ENCODE peak calls at places on chromosome 19, in five cellular contexts. One of them, this sample, is unnamed. For H3K4me1, the result is how much of the 10 kb centered on the place peaks cover.

GRCh38 chr19:18063463-18063862 is 23.3 kb downstream of the IL12RB1 start:
- DNase-seq in CD8-positive, alpha-beta memory T cell: no peak
- DNase-seq in neural progenitor cell: peak
- DNase-seq in Panc1: no peak
- DNase-seq in mucosa of descending colon: no peak
- DNase-seq in this sample: no peak

GRCh38 chr19:17737690-17738153 is 13.6 kb upstream of the FCHO1 start:
- DNase-seq in mucosa of descending colon: no peak
- DNase-seq in CD8-positive, alpha-beta memory T cell: no peak
- DNase-seq in Panc1: no peak
- DNase-seq in neural progenitor cell: no peak
- DNase-seq in this sample: no peak

GRCh38 chr19:47019431-47020041 is at the start of gene NPAS1:
- DNase-seq in mucosa of descending colon: no peak
- DNase-seq in neural progenitor cell: peak
- DNase-seq in CD8-positive, alpha-beta memory T cell: no peak
- DNase-seq in Panc1: no peak
- DNase-seq in this sample: no peak

GRCh38 chr19:6678690-6679109 is 8.7 kb upstream of the TNFSF14 start:
- DNase-seq in Panc1: no peak
- DNase-seq in mucosa of descending colon: no peak
- DNase-seq in CD8-positive, alpha-beta memory T cell: no peak
- DNase-seq in neural progenitor cell: no peak
- DNase-seq in this sample: no peak

GRCh38 chr19:55386515-55386947 is 799 bp downstream of the RPL28 start:
- DNase-seq in Panc1: no peak
- DNase-seq in CD8-positive, alpha-beta memory T cell: no peak
- DNase-seq in neural progenitor cell: no peak
- DNase-seq in mucosa of descending colon: peak
- DNase-seq in this sample: no peak

GRCh38 chr19:17107546-17108452 is 32.2 kb downstream of the MYO9B start:
- DNase-seq in CD8-positive, alpha-beta memory T cell: no peak
- DNase-seq in neural progenitor cell: no peak
- DNase-seq in Panc1: peak
- DNase-seq in mucosa of descending colon: peak
- DNase-seq in this sample: peak

GRCh38 chr19:47436712-47437401 is 17.5 kb upstream of the MEIS3 start:
- DNase-seq in mucosa of descending colon: peak
- DNase-seq in Panc1: peak
- DNase-seq in CD8-positive, alpha-beta memory T cell: peak
- DNase-seq in neural progenitor cell: peak
- DNase-seq in this sample: no peak

GRCh38 chr19:36528921-36529518 is 949 bp upstream of the ZNF260 start:
- DNase-seq in mucosa of descending colon: peak
- DNase-seq in Panc1: no peak
- DNase-seq in CD8-positive, alpha-beta memory T cell: peak
- DNase-seq in neural progenitor cell: peak
- DNase-seq in this sample: no peak

GRCh38 chr19:46469541-46470185 is 1.7 kb downstream of the PNMA8A start:
- DNase-seq in Panc1: no peak
- DNase-seq in neural progenitor cell: no peak
- DNase-seq in CD8-positive, alpha-beta memory T cell: no peak
- DNase-seq in mucosa of descending colon: no peak
- DNase-seq in this sample: no peak

GRCh38 chr19:32138416-32138815 is 207.0 kb upstream of the ZNF507 start:
- DNase-seq in Panc1: no peak
- DNase-seq in mucosa of descending colon: no peak
- DNase-seq in CD8-positive, alpha-beta memory T cell: no peak
- DNase-seq in neural progenitor cell: no peak
- DNase-seq in this sample: no peak

GRCh38 chr19:4744451-4745170 is 21.0 kb upstream of the DPP9 start:
- DNase-seq in CD8-positive, alpha-beta memory T cell: no peak
- DNase-seq in neural progenitor cell: no peak
- DNase-seq in Panc1: no peak
- DNase-seq in mucosa of descending colon: no peak
- DNase-seq in this sample: no peak

GRCh38 chr19:55385236-55385748 is 440 bp upstream of the RPL28 start:
- DNase-seq in CD8-positive, alpha-beta memory T cell: peak
- DNase-seq in neural progenitor cell: peak
- DNase-seq in mucosa of descending colon: peak
- DNase-seq in Panc1: peak
- DNase-seq in this sample: peak

GRCh38 chr19:56712609-56713008 is 41.1 kb upstream of the ZNF835 start:
- DNase-seq in mucosa of descending colon: no peak
- DNase-seq in CD8-positive, alpha-beta memory T cell: no peak
- DNase-seq in neural progenitor cell: no peak
- DNase-seq in Panc1: no peak
- DNase-seq in this sample: no peak

GRCh38 chr19:29969891-29970290 is 27.9 kb downstream of the URI1 start:
- DNase-seq in neural progenitor cell: no peak
- DNase-seq in mucosa of descending colon: no peak
- DNase-seq in CD8-positive, alpha-beta memory T cell: no peak
- DNase-seq in Panc1: no peak
- DNase-seq in this sample: no peak

GRCh38 chr19:2428756-2429711 is 1.6 kb upstream of the TIMM13 start:
- DNase-seq in neural progenitor cell: no peak
- DNase-seq in Panc1: no peak
- DNase-seq in CD8-positive, alpha-beta memory T cell: no peak
- DNase-seq in mucosa of descending colon: no peak
- DNase-seq in this sample: no peak

GRCh38 chr19:2081873-2082810 is 14.0 kb downstream of the MOB3A start:
- DNase-seq in Panc1: no peak
- DNase-seq in mucosa of descending colon: no peak
- DNase-seq in neural progenitor cell: no peak
- DNase-seq in CD8-positive, alpha-beta memory T cell: peak
- DNase-seq in this sample: no peak

GRCh38 chr19:53621885-53622710 is 9.7 kb upstream of the DPRX start:
- DNase-seq in mucosa of descending colon: no peak
- DNase-seq in Panc1: no peak
- DNase-seq in neural progenitor cell: no peak
- DNase-seq in CD8-positive, alpha-beta memory T cell: no peak
- DNase-seq in this sample: no peak

GRCh38 chr19:55677572-55678028 is 2.6 kb downstream of the EPN1 start:
- DNase-seq in CD8-positive, alpha-beta memory T cell: no peak
- DNase-seq in Panc1: no peak
- DNase-seq in mucosa of descending colon: no peak
- DNase-seq in neural progenitor cell: no peak
- DNase-seq in this sample: no peak

GRCh38 chr19:29547981-29548380 is 22.2 kb downstream of the VSTM2B start:
- DNase-seq in CD8-positive, alpha-beta memory T cell: no peak
- DNase-seq in neural progenitor cell: no peak
- DNase-seq in mucosa of descending colon: no peak
- DNase-seq in Panc1: no peak
- DNase-seq in this sample: peak

GRCh38 chr19:40756502-40757110 is 5.6 kb downstream of the SNRPA start:
- DNase-seq in mucosa of descending colon: no peak
- DNase-seq in CD8-positive, alpha-beta memory T cell: peak
- DNase-seq in Panc1: no peak
- DNase-seq in neural progenitor cell: no peak
- DNase-seq in this sample: no peak

GRCh38 chr19:2721570-2722540 is 683 bp upstream of the DIRAS1 start:
- DNase-seq in Panc1: no peak
- DNase-seq in mucosa of descending colon: no peak
- DNase-seq in neural progenitor cell: no peak
- DNase-seq in CD8-positive, alpha-beta memory T cell: no peak
- DNase-seq in this sample: no peak

GRCh38 chr19:36436531-36436930 is 18.1 kb upstream of the ZFP82 start:
- DNase-seq in Panc1: no peak
- DNase-seq in mucosa of descending colon: no peak
- DNase-seq in neural progenitor cell: peak
- DNase-seq in CD8-positive, alpha-beta memory T cell: no peak
- DNase-seq in this sample: no peak

GRCh38 chr19:6238643-6239281 is 41.0 kb downstream of the MLLT1 start:
- DNase-seq in mucosa of descending colon: peak
- DNase-seq in CD8-positive, alpha-beta memory T cell: no peak
- DNase-seq in Panc1: no peak
- DNase-seq in neural progenitor cell: no peak
- DNase-seq in this sample: no peak

GRCh38 chr19:1168562-1168873 is 5.5 kb downstream of the SBNO2 start:
- DNase-seq in mucosa of descending colon: no peak
- DNase-seq in Panc1: no peak
- DNase-seq in CD8-positive, alpha-beta memory T cell: no peak
- DNase-seq in neural progenitor cell: no peak
- DNase-seq in this sample: no peak

GRCh38 chr19:8731428-8732169 is 10.2 kb downstream of the OR2Z1 start:
- DNase-seq in CD8-positive, alpha-beta memory T cell: no peak
- DNase-seq in mucosa of descending colon: no peak
- DNase-seq in Panc1: no peak
- DNase-seq in neural progenitor cell: peak
- DNase-seq in this sample: no peak

GRCh38 chr19:47507031-47507430 is 7.8 kb downstream of the NAPA start:
- DNase-seq in neural progenitor cell: no peak
- DNase-seq in Panc1: no peak
- DNase-seq in mucosa of descending colon: no peak
- DNase-seq in CD8-positive, alpha-beta memory T cell: no peak
- DNase-seq in this sample: no peak

GRCh38 chr19:43316591-43317319 is 36.7 kb upstream of the CD177 start:
- DNase-seq in CD8-positive, alpha-beta memory T cell: no peak
- DNase-seq in mucosa of descending colon: no peak
- DNase-seq in Panc1: peak
- DNase-seq in neural progenitor cell: peak
- DNase-seq in this sample: no peak

GRCh38 chr19:8630796-8631424 is 477 bp downstream of the NFILZ start:
- DNase-seq in CD8-positive, alpha-beta memory T cell: no peak
- DNase-seq in Panc1: no peak
- DNase-seq in mucosa of descending colon: no peak
- DNase-seq in neural progenitor cell: peak
- DNase-seq in this sample: no peak

GRCh38 chr19:14141041-14141440 is 4.7 kb upstream of the ASF1B start:
- DNase-seq in CD8-positive, alpha-beta memory T cell: no peak
- DNase-seq in mucosa of descending colon: no peak
- DNase-seq in neural progenitor cell: no peak
- DNase-seq in Panc1: no peak
- DNase-seq in this sample: no peak

GRCh38 chr19:46716013-46716671 is 772 bp downstream of the PRKD2 start:
- DNase-seq in CD8-positive, alpha-beta memory T cell: no peak
- DNase-seq in neural progenitor cell: peak
- DNase-seq in mucosa of descending colon: peak
- DNase-seq in Panc1: no peak
- DNase-seq in this sample: no peak

GRCh38 chr19:38557205-38557799 is 60.5 kb downstream of the MAP4K1 start:
- DNase-seq in CD8-positive, alpha-beta memory T cell: peak
- DNase-seq in neural progenitor cell: no peak
- DNase-seq in mucosa of descending colon: peak
- DNase-seq in Panc1: no peak
- DNase-seq in this sample: no peak

GRCh38 chr19:6022570-6023049 is 44.7 kb upstream of the RANBP3 start:
- DNase-seq in mucosa of descending colon: no peak
- DNase-seq in neural progenitor cell: no peak
- DNase-seq in Panc1: no peak
- DNase-seq in CD8-positive, alpha-beta memory T cell: no peak
- DNase-seq in this sample: no peak

GRCh38 chr19:45439569-45440258 is 16.0 kb upstream of the ERCC1 start:
- DNase-seq in neural progenitor cell: peak
- DNase-seq in Panc1: no peak
- DNase-seq in CD8-positive, alpha-beta memory T cell: peak
- DNase-seq in mucosa of descending colon: peak
- DNase-seq in this sample: peak
- H3K4me1 ChIP-seq in neural progenitor cell: under half
- H3K4me1 ChIP-seq in Panc1: under half
- H3K4me1 ChIP-seq in CD8-positive, alpha-beta memory T cell: under half
- H3K4me1 ChIP-seq in mucosa of descending colon: under half
- H3K4me1 ChIP-seq in this sample: under half

GRCh38 chr19:19461306-19461670 is 54.1 kb downstream of the TSSK6 start:
- DNase-seq in CD8-positive, alpha-beta memory T cell: no peak
- DNase-seq in mucosa of descending colon: no peak
- DNase-seq in Panc1: no peak
- DNase-seq in neural progenitor cell: no peak
- DNase-seq in this sample: no peak
- H3K4me1 ChIP-seq in CD8-positive, alpha-beta memory T cell: half or more
- H3K4me1 ChIP-seq in mucosa of descending colon: half or more
- H3K4me1 ChIP-seq in Panc1: under half
- H3K4me1 ChIP-seq in neural progenitor cell: half or more
- H3K4me1 ChIP-seq in this sample: under half

GRCh38 chr19:13024958-13025653 is 29.8 kb downstream of the NFIX start:
- DNase-seq in CD8-positive, alpha-beta memory T cell: no peak
- DNase-seq in neural progenitor cell: peak
- DNase-seq in mucosa of descending colon: peak
- DNase-seq in Panc1: no peak
- DNase-seq in this sample: no peak

GRCh38 chr19:13022111-13022858 is 27.0 kb downstream of the NFIX start:
- DNase-seq in neural progenitor cell: no peak
- DNase-seq in CD8-positive, alpha-beta memory T cell: no peak
- DNase-seq in Panc1: no peak
- DNase-seq in mucosa of descending colon: no peak
- DNase-seq in this sample: peak

GRCh38 chr19:13024126-13024957 is 29.1 kb downstream of the NFIX start:
- DNase-seq in neural progenitor cell: peak
- DNase-seq in mucosa of descending colon: peak
- DNase-seq in Panc1: no peak
- DNase-seq in CD8-positive, alpha-beta memory T cell: no peak
- DNase-seq in this sample: no peak

GRCh38 chr19:13022859-13023636 is 27.8 kb downstream of the NFIX start:
- DNase-seq in Panc1: no peak
- DNase-seq in mucosa of descending colon: peak
- DNase-seq in CD8-positive, alpha-beta memory T cell: no peak
- DNase-seq in neural progenitor cell: peak
- DNase-seq in this sample: peak

DNA sequence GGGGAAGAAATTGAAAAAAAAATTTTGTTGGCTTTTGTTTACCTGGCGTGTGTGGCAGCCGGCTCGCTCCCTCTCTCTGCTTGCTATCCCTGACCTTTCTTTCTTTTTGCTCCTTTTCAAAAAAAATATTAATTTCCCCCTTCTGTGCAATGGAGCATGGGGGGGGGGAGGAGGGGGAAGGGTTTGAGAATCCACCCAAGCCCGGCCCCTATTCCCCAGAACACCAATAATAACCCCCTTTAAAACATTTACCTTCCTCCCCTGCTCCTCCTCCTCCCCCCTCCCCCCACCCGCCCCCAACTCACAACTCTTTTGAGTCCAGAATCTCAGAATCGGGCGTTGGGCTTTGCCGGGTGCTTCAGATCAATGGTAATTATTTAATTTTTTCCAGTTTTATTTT is 28.4 kb downstream of the NFIX start:
- DNase-seq in CD8-positive, alpha-beta memory T cell: no peak
- DNase-seq in mucosa of descending colon: no peak
- DNase-seq in Panc1: no peak
- DNase-seq in neural progenitor cell: no peak
- DNase-seq in this sample: no peak
- H3K4me1 ChIP-seq in CD8-positive, alpha-beta memory T cell: under half
- H3K4me1 ChIP-seq in mucosa of descending colon: under half
- H3K4me1 ChIP-seq in Panc1: under half
- H3K4me1 ChIP-seq in neural progenitor cell: under half
- H3K4me1 ChIP-seq in this sample: half or more

DNA sequence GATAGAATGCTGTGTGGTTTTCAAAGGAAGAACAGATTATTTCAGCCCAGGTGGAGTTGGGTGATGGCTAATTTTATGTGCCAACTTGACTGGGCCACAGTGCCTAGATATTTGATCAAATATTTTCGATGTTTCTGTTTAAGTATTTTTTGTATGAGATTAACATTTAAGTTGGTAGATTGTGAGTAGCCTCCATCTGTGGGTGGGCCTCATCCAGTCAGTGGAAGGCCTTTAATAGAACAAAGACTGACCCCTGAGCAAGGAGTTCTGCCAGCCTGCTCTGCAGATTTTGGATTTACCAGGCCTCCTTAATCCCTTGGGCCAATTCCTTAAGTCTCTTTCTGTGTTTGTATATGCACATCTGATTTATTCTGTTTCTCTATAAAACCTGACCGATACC is 13.9 kb downstream of the LSM14A start:
- DNase-seq in neural progenitor cell: peak
- DNase-seq in CD8-positive, alpha-beta memory T cell: no peak
- DNase-seq in Panc1: no peak
- DNase-seq in mucosa of descending colon: no peak
- DNase-seq in this sample: no peak
- H3K4me1 ChIP-seq in neural progenitor cell: under half
- H3K4me1 ChIP-seq in CD8-positive, alpha-beta memory T cell: half or more
- H3K4me1 ChIP-seq in Panc1: under half
- H3K4me1 ChIP-seq in mucosa of descending colon: under half
- H3K4me1 ChIP-seq in this sample: under half

This sample was measured in ascending aorta.